ENCODE peak calls at places on chromosomes 4 and X, in six cellular contexts. T, X, U, Y, R and Q are unnamed samples.

GRCh38 chrX:120774611-120775010 is 101.1 kb downstream of the CT47B1 start:
- DNase-seq in T (no peak), U (no peak), Y (no peak), X (no peak), R (no peak), Q (no peak)

GRCh38 chr4:136992032-136992431 is 540.3 kb downstream of the PCDH18 start:
- DNase-seq in X (no peak), U (no peak), Y (peak; percentile 40), T (no peak), R (no peak), Q (no peak)

GRCh38 chrX:47502591-47503222 is 19.7 kb upstream of the ZNF41 start:
- DNase-seq in T (no peak), Y (no peak), X (no peak), R (no peak), U (no peak), Q (no peak)

GRCh38 chr4:80201326-80202151 is 4.2 kb downstream of the PRDM8 start:
- DNase-seq in X (no peak), U (no peak), R (no peak), T (peak; percentile 29), Y (peak; percentile 59), Q (no peak)

GRCh38 chr4:739569-739968 is 33.9 kb downstream of the PCGF3 start:
- DNase-seq in T (no peak), U (no peak), Y (no peak), R (no peak), X (no peak), Q (no peak)

GRCh38 chr4:106344324-106344970 is 24.1 kb downstream of the GIMD1 start:
- DNase-seq in X (no peak), Y (no peak), R (no peak), U (no peak), T (no peak), Q (peak; percentile 82)

GRCh38 chr4:3451956-3452355 is 10.2 kb downstream of the HGFAC start:
- DNase-seq in Y (no peak), R (no peak), T (no peak), X (no peak), U (no peak), Q (no peak)

GRCh38 chr4:2786152-2786671 is 6.7 kb upstream of the SH3BP2 start:
- DNase-seq in Y (no peak), X (no peak), T (no peak), R (peak; percentile 38), U (no peak), Q (no peak)

GRCh38 chr4:83010111-83010521 is 507 bp downstream of the LIN54 start:
- DNase-seq in U (no peak), T (no peak), Y (peak; percentile 51), X (peak; percentile 32), R (no peak), Q (no peak)

GRCh38 chr4:54586343-54586953 is 71.3 kb upstream of the KIT start:
- DNase-seq in U (no peak), Y (no peak), R (no peak), T (no peak), X (peak; percentile 28), Q (no peak)

GRCh38 chrX:141917801-141918200 is 14.1 kb downstream of the MAGEC1 start:
- DNase-seq in U (no peak), Y (no peak), T (no peak), X (no peak), R (no peak), Q (no peak)

GRCh38 chr4:3304831-3305609 is 12.2 kb downstream of the RGS12 start:
- DNase-seq in T (peak; percentile 3), X (no peak), U (no peak), Y (no peak), R (no peak), Q (no peak)

GRCh38 chr4:177047070-177047850 is 254.5 kb upstream of the VEGFC start:
- DNase-seq in X (peak; percentile 20), Y (peak; percentile 81), R (no peak), T (peak; percentile 72), U (no peak), Q (peak; percentile 50)

GRCh38 chr4:141350122-141350904 is 129.6 kb downstream of the ZNF330 start:
- DNase-seq in X (no peak), Y (no peak), R (no peak), U (no peak), T (no peak), Q (no peak)

GRCh38 chr4:38204317-38205060 is 244.3 kb downstream of the PTTG2 start:
- DNase-seq in Y (no peak), X (no peak), R (no peak), T (no peak), U (no peak), Q (no peak)

GRCh38 chr4:5708171-5708828 is at the start of gene EVC2:
- DNase-seq in U (no peak), T (peak; percentile 73), R (no peak), X (no peak), Y (peak; percentile 79), Q (no peak)

GRCh38 chrX:35285289-35285962 is 342.8 kb downstream of the FAM47B start:
- DNase-seq in X (no peak), T (no peak), U (no peak), R (no peak), Y (no peak), Q (no peak)
- TF ChIP-seq CREB1 in X (no peak), T (no peak), U (no peak), R (no peak), Y (no peak), Q (no peak)

DNA sequence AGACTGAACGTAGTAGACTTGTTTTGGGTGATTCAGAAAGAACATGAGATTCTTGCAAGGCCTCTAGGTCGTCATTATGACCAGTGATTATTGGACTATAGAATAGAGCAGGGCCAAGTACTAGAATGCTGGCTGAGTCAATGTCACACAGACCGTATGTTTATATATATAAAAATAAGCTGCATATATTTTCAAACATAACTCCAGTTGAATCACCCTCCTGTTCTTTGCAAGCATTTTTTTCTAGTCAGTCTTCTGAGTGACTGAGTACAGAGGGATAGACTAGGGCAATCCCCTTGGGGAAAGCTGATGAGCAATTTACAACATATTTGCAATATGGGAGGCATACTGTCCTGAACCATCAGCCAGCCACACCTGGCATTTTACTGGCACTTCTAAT is 48.4 kb upstream of the PRPS1 start:
- DNase-seq in X (no peak), T (no peak), Y (no peak), U (no peak), R (no peak), Q (no peak)
- TF ChIP-seq CREB1 in X (no peak), T (no peak), Y (no peak), U (no peak), R (no peak), Q (no peak)

DNA sequence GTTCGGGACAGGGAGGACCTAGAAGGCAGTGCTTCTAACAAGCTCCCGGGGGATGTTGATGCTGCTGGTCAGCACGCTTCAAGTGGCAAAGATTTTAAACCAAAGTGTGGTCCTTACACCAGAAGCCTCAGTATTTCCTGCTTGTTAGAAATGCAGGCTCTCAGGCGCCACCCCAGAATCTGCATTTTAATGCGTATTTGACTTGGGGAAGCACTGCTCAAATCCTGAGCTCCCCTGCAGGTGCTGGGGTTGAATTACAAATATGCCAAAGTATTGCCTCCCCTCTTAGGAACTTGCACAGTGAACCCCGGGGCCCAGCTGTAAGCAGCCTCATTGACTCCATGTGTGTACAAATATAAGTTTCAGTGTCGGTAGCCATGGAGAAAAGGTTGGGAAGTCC is 70.8 kb upstream of the RAI2 start:
- DNase-seq in X (no peak), R (no peak), Y (peak; percentile 39), U (no peak), T (peak; percentile 16), Q (no peak)
- TF ChIP-seq CREB1 in X (no peak), R (no peak), Y (no peak), U (no peak), T (no peak), Q (no peak)

GRCh38 chrX:19625612-19626011 is 110.3 kb upstream of the MAP3K15 start:
- DNase-seq in T (no peak), X (no peak), R (no peak), U (no peak), Y (no peak), Q (no peak)
- TF ChIP-seq CREB1 in T (no peak), X (no peak), R (no peak), U (no peak), Y (no peak), Q (no peak)

DNA sequence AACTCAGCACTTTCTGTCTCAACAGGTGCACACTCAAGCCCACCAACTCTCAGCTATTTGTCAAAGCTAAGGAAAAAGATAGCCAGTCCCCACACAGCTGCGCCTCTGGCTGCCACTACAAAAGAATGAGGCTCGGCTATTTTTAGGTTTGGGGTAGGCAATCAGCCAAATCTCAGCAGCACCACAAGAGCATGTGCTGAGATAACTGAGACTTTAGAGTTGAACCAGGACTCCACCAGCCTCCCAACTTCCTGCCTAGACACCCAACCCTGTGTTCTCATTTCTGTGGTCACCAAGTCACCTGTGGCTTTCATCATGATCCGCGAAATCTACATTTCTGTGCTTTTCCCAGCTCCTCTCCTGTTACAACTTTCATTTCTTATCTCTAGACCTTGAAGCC is 28.0 kb downstream of the DMD start:
- DNase-seq in T (no peak), Y (peak; percentile 28), U (no peak), X (no peak), R (no peak), Q (no peak)
- TF ChIP-seq CREB1 in T (no peak), Y (no peak), U (no peak), X (no peak), R (no peak), Q (no peak)

DNA sequence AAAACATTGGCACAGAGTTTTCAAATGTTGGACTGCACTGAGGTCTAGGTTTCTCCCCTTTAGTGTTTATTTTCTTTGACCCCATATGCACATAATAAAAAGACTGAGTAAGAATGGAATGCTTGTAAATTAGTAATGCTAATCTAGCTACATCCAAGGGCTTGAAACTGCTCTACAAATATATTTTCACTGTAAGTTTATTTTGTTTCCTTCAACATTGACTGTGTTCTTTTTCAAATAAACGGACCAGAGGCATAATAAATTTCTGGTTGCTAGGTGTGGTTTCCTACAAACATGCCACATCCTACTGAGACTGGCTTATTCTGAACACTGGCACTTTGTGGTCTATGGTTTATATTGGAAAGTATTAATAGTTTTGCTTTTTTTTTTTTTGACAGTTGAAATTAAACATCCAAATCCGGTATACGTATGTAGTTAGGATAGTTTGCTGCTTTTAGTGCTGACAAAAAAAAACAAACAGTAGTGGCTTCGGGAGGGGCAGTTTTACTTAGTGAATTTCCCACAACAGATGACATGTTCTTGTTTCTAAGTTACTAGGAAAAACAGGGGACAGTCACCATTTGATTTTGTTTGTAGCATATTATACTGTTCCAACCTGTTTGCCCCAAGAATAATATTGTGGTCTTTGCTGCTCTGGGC is 13.2 kb downstream of the CA5B start:
- DNase-seq in Y (no peak), X (no peak), R (no peak), U (no peak), T (no peak), Q (no peak)
- TF ChIP-seq CREB1 in Y (no peak), X (no peak), R (no peak), U (no peak), T (no peak), Q (no peak)

GRCh38 chr4:127843704-127844604 is 36.7 kb upstream of the PLK4 start:
- DNase-seq in T (no peak), U (no peak), X (peak; percentile 7), Y (peak; percentile 30), R (no peak), Q (no peak)
- TF ChIP-seq CREB1 in T (no peak), U (no peak), X (no peak), Y (no peak), R (no peak), Q (no peak)